ENCODE peak calls at places on chromosomes 5 and 9, in five cellular contexts. Y is breast epithelium, J is prostate gland, S is HepG2, N is transverse colon. Q is an unnamed sample.

GRCh38 chr5:25515525-25515924 is 870.7 kb upstream of the CDH10 start:
- DNase-seq in Y (no peak), J (no peak), S (no peak), N (no peak), Q (no peak)

GRCh38 chr5:168706655-168707069 is 127.5 kb upstream of the PANK3 start:
- DNase-seq in Y (no peak), J (no peak), S (peak), N (no peak), Q (no peak)

GRCh38 chr5:108753331-108753730 is 5.6 kb downstream of the FER start:
- DNase-seq in Y (no peak), J (no peak), S (no peak), N (no peak), Q (no peak)

GRCh38 chr5:3542158-3542557 is 53.5 kb upstream of the IRX1 start:
- DNase-seq in Y (no peak), J (no peak), S (no peak), N (no peak), Q (no peak)

GRCh38 chr9:34096751-34097150 is 29.7 kb downstream of the DCAF12 start:
- DNase-seq in Y (no peak), J (no peak), S (no peak), N (no peak), Q (no peak)

GRCh38 chr9:123473226-123473625 is 117.2 kb downstream of the CRB2 start:
- DNase-seq in Y (no peak), J (no peak), S (no peak), N (no peak), Q (no peak)

GRCh38 chr5:138469540-138470321 is 4.5 kb downstream of the EGR1 start:
- DNase-seq in Y (no peak), J (no peak), S (no peak), N (peak), Q (no peak)

GRCh38 chr5:885529-885928 is 7.1 kb downstream of the BRD9 start:
- DNase-seq in Y (no peak), J (no peak), S (no peak), N (no peak), Q (no peak)

GRCh38 chr5:5290674-5291334 is 131.7 kb upstream of the ICE1 start:
- DNase-seq in Y (no peak), J (peak), S (no peak), N (no peak), Q (no peak)

GRCh38 chr9:84996049-84996448 is 326.5 kb downstream of the NTRK2 start:
- DNase-seq in Y (no peak), J (no peak), S (no peak), N (no peak), Q (no peak)

GRCh38 chr5:1480806-1481205 is 35.6 kb upstream of the SLC6A3 start:
- DNase-seq in Y (no peak), J (no peak), S (no peak), N (no peak), Q (no peak)

GRCh38 chr5:175610381-175610780 is 47.5 kb upstream of the HRH2 start:
- DNase-seq in Y (no peak), J (no peak), S (no peak), N (no peak), Q (no peak)
- H3K27ac ChIP-seq in Y (no peak), J (no peak), S (no peak), N (no peak), Q (no peak)

GRCh38 chr5:31182146-31182545 is 11.3 kb upstream of the CDH6 start:
- DNase-seq in Y (no peak), J (no peak), S (no peak), N (no peak), Q (no peak)

GRCh38 chr5:31187591-31187990 is 5.9 kb upstream of the CDH6 start:
- DNase-seq in Y (no peak), J (no peak), S (no peak), N (no peak), Q (no peak)

GRCh38 chr5:31181376-31181987 is 12.0 kb upstream of the CDH6 start:
- DNase-seq in Y (no peak), J (no peak), S (no peak), N (no peak), Q (no peak)

GRCh38 chr5:31186672-31187267 is 6.7 kb upstream of the CDH6 start:
- DNase-seq in Y (no peak), J (no peak), S (peak), N (no peak), Q (no peak)

DNA sequence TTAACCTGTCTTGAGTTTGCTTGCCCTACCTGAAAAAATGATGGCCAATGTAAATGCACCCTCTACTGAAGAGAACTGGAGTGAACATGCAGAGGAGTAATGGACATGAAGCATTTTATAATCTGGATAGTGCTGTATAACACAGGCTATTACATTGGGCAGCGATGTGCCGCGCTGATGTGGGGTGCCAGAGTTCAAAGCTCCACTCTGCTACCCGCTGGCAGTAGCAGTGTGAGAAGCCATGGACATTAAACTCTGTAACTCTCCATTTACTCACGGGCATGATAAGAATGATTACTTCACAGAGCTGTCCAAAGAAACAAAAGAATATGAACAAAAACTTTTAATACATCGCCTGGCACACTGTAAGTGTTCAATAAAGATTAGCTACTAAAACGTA is 7.5 kb upstream of the CDH6 start:
- DNase-seq in Y (no peak), J (no peak), S (no peak), N (no peak), Q (no peak)
- TF ChIP-seq CTCF in Y (no peak), J (no peak), S (no peak), N (no peak), Q (no peak)

GRCh38 chr5:87944553-87945320 is 323.9 kb downstream of the TMEM161B start:
- DNase-seq in Y (no peak), J (no peak), S (no peak), N (no peak), Q (no peak)

GRCh38 chr5:87936667-87937066 is 332.0 kb downstream of the TMEM161B start:
- DNase-seq in Y (no peak), J (no peak), S (no peak), N (no peak), Q (no peak)

DNA sequence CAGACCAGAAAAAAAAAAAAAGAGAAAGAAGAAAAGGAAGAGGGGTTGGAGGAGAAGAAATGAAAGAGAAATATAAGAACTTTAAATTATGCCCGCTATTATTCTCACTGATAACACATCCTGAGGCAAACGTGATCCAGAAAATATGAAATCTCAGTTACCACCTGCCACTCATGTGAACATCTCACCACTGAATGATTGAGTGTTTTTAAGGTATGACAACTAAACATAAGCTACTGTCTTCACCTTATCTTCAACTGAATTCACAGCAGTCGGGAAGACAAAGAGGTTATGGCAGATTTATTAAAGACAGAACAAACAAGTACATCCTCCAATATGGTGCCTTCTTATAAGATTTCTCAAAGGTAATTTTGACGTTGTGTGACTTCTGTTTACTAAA is 327.9 kb downstream of the TMEM161B start:
- DNase-seq in Y (no peak), J (no peak), S (no peak), N (no peak), Q (no peak)
- TF ChIP-seq POLR2AphosphoS5 in Y (no peak), J (no peak), S (no peak), N (no peak), Q (no peak)

DNA sequence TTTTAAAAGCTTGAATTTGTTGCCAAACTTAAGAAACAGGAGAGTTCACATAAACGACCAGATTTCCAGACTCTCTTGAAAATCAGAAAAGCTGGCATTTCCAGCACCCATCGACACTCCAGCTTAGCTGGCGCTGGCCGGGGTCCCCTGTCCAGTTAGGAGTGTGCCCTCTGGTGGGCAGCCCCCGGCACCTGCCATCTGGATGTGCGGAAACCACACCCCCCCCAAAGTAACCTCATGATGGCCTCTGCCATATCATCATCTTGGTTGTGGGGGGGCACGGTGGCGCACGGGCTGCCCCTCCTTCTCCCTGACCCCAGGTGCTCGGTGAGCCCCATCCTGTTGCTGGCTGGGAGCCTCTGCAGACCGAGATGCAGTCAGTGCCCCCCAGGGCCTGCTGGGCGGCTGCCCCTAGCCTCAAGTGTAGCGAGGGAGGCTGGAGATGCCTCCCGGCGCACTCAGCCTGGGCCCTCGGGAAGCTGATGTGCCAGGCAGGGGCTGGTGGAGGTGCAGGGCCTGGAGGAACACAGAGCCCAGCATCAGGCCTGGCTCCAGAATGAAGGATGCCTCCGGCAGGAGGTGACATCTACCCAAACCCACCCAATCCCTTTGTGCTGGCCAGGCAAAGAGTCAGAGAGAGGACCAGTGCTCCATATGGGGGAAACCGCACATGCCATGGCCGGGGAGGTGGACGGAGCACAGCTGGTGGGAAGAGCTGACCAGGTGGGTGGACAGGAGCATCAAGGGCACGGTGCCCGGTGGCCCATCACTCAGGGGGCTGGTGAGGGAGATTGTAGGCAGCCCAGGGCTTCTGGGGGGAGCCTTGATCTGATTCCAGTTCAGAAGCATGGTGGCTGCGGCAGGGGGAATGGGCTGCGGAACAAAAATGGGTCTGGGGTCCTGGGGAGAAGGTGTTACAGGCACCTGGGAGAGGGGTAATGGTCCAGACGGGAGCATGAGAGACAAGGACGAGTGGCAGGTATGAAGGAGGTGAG is 70.6 kb downstream of the ADAMTS2 start:
- DNase-seq in Y (no peak), J (no peak), S (no peak), N (no peak), Q (no peak)
- H3K27ac ChIP-seq in Y (peak), J (peak), S (no peak), N (peak), Q (peak)

GRCh38 chr5:147464211-147464610 is 45.7 kb downstream of the DPYSL3 start:
- DNase-seq in Y (no peak), J (peak), S (peak), N (no peak), Q (no peak)
- TF ChIP-seq CTCF in Y (no peak), J (peak), S (peak), N (peak), Q (peak)

GRCh38 chr9:106918825-106919509 is 56.0 kb downstream of the ZNF462 start:
- DNase-seq in Y (no peak), J (no peak), S (no peak), N (no peak), Q (no peak)

GRCh38 chr9:106920091-106920490 is 57.1 kb downstream of the ZNF462 start:
- DNase-seq in Y (no peak), J (no peak), S (no peak), N (no peak), Q (no peak)

GRCh38 chr9:106921989-106922388 is 59.0 kb downstream of the ZNF462 start:
- DNase-seq in Y (no peak), J (no peak), S (no peak), N (no peak), Q (no peak)

GRCh38 chr9:106920701-106921283 is 57.8 kb downstream of the ZNF462 start:
- DNase-seq in Y (no peak), J (no peak), S (peak), N (peak), Q (no peak)

DNA sequence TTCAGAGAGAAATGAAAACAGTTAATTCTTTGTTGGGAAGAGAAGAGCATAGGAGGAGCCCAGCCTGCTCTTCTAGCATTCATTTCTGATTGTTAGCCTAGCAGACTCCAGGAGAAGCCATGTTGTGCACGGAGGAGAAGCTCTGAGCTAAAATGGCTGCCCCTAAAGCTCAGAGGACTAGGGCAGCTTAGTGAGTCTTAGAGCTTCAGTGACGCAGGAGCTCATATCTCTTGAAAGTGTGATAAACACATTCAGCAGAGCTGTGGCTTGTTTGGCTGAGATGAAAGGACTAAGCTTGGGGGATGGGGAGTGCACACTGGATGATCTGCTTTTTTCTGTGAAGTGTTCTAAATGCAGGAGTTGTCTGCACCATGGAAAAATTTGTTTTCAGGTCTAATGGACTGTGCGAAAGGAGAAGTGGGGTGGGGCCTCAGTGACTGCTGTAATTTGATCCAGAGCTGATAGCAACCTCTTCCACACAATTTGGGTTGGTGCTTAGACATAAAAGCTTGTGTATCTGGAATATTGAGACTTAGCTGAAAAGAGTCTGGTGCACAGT is 58.5 kb downstream of the ZNF462 start:
- DNase-seq in Y (no peak), J (no peak), S (peak), N (peak), Q (no peak)
- TF ChIP-seq POLR2AphosphoS5 in Y (no peak), J (no peak), S (no peak), N (peak), Q (peak)

DNA sequence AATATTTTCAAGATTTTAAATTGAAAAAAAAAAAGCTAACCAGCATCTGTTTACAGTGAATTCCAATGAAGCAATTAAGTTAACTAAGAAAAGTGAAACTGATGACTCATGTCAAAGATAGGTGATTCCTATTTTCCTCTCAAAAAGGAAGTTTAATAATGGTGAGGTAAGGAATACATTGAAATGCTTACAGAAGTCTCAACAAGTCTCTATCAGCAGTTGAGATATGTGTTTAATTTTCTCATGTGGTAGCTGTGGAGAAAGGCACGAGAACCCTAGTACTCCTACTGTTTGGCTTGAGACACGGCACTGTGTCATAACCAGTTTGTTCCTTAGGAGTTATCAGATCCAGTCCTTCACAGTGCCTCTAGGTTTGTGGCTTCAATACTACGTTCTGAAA is 114.5 kb downstream of the SLC25A46 start:
- DNase-seq in Y (no peak), J (no peak), S (no peak), N (no peak), Q (no peak)
- H3K27ac ChIP-seq in Y (no peak), J (no peak), S (no peak), N (no peak), Q (no peak)

GRCh38 chr9:89996717-89997116 is 391.9 kb downstream of the GADD45G start:
- DNase-seq in Y (no peak), J (no peak), S (peak), N (peak), Q (no peak)
- TF ChIP-seq CTCF in Y (no peak), J (no peak), S (no peak), N (peak), Q (no peak)